ENCODE peak calls at places on chromosomes 5 and 9, in five cellular contexts. U, O, E, V and D are unnamed samples.

GRCh38 chr9:12813960-12814876 is 39.4 kb downstream of the LURAP1L start:
- DNase-seq in U (no peak), O (peak; percentile 100), E (peak; percentile 92), V (peak; percentile 99), D (peak; percentile 15)

GRCh38 chr9:121860744-121861143 is 209.3 kb downstream of the DAB2IP start:
- DNase-seq in U (no peak), O (peak; percentile 90), E (no peak), V (peak; percentile 91), D (no peak)

GRCh38 chr5:143262393-143263174 is 140.9 kb downstream of the NR3C1 start:
- DNase-seq in U (no peak), O (peak; percentile 99), E (peak; percentile 27), V (peak; percentile 92), D (no peak)

GRCh38 chr5:41754857-41755256 is 115.4 kb downstream of the OXCT1 start:
- DNase-seq in U (peak; percentile 63), O (no peak), E (no peak), V (no peak), D (no peak)

GRCh38 chr5:82858453-82859043 is 218.6 kb downstream of the TMEM167A start:
- DNase-seq in U (no peak), O (no peak), E (no peak), V (no peak), D (no peak)

GRCh38 chr9:122004589-122004988 is 88.5 kb downstream of the TTLL11 start:
- DNase-seq in U (no peak), O (no peak), E (no peak), V (no peak), D (no peak)

GRCh38 chr9:69744688-69745380 is 15.0 kb downstream of the PTAR1 start:
- DNase-seq in U (no peak), O (peak; percentile 54), E (no peak), V (no peak), D (no peak)

GRCh38 chr5:36607838-36608783 is 1.7 kb downstream of the SLC1A3 start:
- DNase-seq in U (no peak), O (no peak), E (no peak), V (peak; percentile 6), D (no peak)

GRCh38 chr5:138783976-138784375 is 30.8 kb downstream of the CTNNA1 start:
- DNase-seq in U (no peak), O (no peak), E (no peak), V (no peak), D (no peak)

GRCh38 chr5:75601996-75602395 is 9.3 kb upstream of the ANKDD1B start:
- DNase-seq in U (no peak), O (peak; percentile 97), E (no peak), V (peak; percentile 93), D (peak; percentile 44)

GRCh38 chr9:88803551-88804288 is 187.5 kb upstream of the S1PR3 start:
- DNase-seq in U (no peak), O (peak; percentile 28), E (no peak), V (no peak), D (no peak)

DNA sequence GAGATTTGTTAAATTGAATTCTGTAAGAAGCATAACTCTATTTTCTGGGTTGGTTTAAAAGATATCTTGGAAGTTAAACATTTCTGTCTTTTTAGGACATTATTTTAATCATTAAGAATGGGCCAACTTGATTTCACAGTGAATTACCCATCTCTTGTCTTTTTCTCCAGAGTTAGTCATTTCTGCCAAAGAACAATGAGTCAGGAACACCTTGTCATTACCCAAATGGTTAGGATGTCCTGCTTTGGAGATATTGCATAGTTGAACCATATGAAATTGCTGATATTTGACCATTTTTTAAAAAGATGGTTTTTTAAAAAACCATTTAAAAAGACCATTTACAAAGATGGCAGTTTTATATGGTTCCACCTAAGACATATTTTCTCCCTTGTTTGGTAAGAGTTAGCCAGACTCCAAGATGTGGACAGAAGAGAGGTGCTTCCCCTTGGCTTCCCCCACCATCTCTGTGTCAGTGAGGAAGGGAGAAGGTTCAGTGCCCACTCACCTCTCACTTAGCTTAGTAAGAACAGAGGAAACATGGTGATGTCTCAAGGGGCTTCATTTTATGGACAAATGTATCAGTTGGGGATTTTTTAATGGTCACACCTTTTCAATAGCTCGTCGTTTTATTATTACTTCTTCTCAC is 103.0 kb downstream of the PCSK1 start:
- DNase-seq in U (no peak), O (no peak), E (no peak), V (no peak), D (no peak)
- H3K4me2 ChIP-seq in U (no peak overlapping the region), O (no peak overlapping the region), E (no peak overlapping the region), V (no peak overlapping the region), D (no peak overlapping the region)

GRCh38 chr9:92598382-92598781 is 62.6 kb upstream of the ECM2 start:
- DNase-seq in U (no peak), O (no peak), E (no peak), V (no peak), D (no peak)

GRCh38 chr9:92600742-92601261 is 65.0 kb upstream of the ECM2 start:
- DNase-seq in U (no peak), O (peak; percentile 74), E (no peak), V (peak; percentile 80), D (no peak)

GRCh38 chr9:92603100-92603499 is 66.8 kb downstream of the IPPK start:
- DNase-seq in U (no peak), O (no peak), E (peak; percentile 31), V (no peak), D (no peak)

GRCh38 chr9:92603990-92604389 is 65.9 kb downstream of the IPPK start:
- DNase-seq in U (no peak), O (no peak), E (no peak), V (no peak), D (no peak)

GRCh38 chr9:92600075-92600741 is 64.4 kb upstream of the ECM2 start:
- DNase-seq in U (no peak), O (no peak), E (no peak), V (peak; percentile 35), D (no peak)
- H3K4me2 ChIP-seq in U (no peak overlapping the region), O (no peak overlapping the region), E (no peak overlapping the region), V (no peak overlapping the region), D (no peak overlapping the region)

GRCh38 chr5:23136958-23137357 is 283.8 kb upstream of the CDH12 start:
- DNase-seq in U (no peak), O (no peak), E (no peak), V (no peak), D (no peak)
- H3K4me2 ChIP-seq in U (no peak overlapping the region), O (no peak overlapping the region), E (no peak overlapping the region), V (no peak overlapping the region), D (no peak overlapping the region)

DNA sequence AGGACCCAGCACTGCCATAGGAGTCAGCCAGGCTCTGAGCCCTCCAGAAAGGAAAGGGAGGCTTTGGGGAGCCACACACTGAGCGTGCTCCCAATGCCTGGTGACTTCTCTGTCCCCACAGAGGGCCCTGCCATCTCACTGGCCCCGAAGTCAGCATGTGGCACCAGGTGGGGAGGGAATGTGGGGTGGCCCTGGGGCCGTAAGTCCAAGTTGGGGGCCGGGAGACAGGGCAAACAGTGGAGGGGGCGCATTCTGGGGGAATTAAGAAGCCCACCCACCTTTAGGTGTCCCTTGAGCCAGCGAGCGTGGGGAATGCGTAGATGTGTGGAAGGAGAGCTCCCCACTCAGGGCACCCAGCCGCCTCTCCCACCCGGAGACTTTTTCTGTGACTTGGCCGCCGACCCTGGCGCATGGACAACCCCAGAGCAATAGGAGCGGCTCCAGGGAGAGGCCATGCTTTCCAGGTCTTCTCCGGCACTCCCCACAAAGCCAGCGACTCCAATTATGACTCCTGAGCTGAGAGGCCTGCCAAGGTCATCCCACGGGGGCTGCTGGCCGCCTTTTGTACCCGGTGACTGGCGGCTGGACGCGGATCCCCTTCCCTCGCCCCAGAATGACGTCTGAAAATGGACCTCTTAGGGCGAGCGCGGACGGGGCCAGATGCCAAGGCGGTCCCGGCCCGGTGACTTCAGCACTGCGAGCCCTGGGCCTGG is 9.8 kb downstream of the IRX1 start:
- DNase-seq in U (no peak), O (no peak), E (no peak), V (no peak), D (no peak)
- H3K4me2 ChIP-seq in U (no peak overlapping the region), O (no peak overlapping the region), E (no peak overlapping the region), V (no peak overlapping the region), D (no peak overlapping the region)

GRCh38 chr9:9494334-9494733 is 1118.5 kb downstream of the PTPRD start:
- DNase-seq in U (no peak), O (no peak), E (no peak), V (no peak), D (no peak)

GRCh38 chr9:9498147-9498546 is 1114.7 kb downstream of the PTPRD start:
- DNase-seq in U (no peak), O (no peak), E (no peak), V (no peak), D (no peak)

GRCh38 chr9:9499546-9499945 is 1113.3 kb downstream of the PTPRD start:
- DNase-seq in U (no peak), O (no peak), E (no peak), V (no peak), D (no peak)

DNA sequence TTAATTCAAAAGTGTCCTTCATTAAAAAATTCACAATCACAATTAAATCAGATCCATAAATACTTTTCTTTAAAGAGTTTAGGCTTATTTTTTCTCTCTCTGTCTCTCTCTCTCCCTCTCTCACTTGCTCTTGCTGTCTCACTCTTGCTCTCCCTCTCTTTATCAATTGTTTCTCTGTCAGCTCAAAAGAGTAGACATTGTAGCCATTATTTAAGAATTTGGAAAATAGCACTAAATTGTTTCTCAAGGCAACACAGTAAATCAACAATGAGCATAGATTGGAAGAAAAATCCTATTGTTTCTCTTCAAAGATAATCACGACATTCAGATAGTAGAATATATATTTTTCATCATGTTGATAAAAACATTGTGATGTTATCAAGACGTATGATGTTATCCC is 1114.0 kb downstream of the PTPRD start:
- DNase-seq in U (no peak), O (no peak), E (no peak), V (no peak), D (no peak)
- H3K4me2 ChIP-seq in U (no peak overlapping the region), O (no peak overlapping the region), E (no peak overlapping the region), V (no peak overlapping the region), D (no peak overlapping the region)

GRCh38 chr9:123616707-123617106 is 260.7 kb downstream of the CRB2 start:
- DNase-seq in U (no peak), O (no peak), E (no peak), V (no peak), D (peak; percentile 26)

GRCh38 chr9:123617286-123617685 is 261.3 kb downstream of the CRB2 start:
- DNase-seq in U (no peak), O (no peak), E (no peak), V (no peak), D (no peak)

GRCh38 chr9:123615381-123615780 is 259.4 kb downstream of the CRB2 start:
- DNase-seq in U (no peak), O (no peak), E (no peak), V (no peak), D (peak; percentile 68)

GRCh38 chr9:123617952-123618678 is 262.1 kb downstream of the CRB2 start:
- DNase-seq in U (no peak), O (no peak), E (no peak), V (no peak), D (no peak)

GRCh38 chr9:123614503-123615258 is 258.7 kb downstream of the CRB2 start:
- DNase-seq in U (no peak), O (no peak), E (no peak), V (peak; percentile 25), D (peak; percentile 31)
- H3K4me2 ChIP-seq in U (no peak overlapping the region), O (no peak overlapping the region), E (no peak overlapping the region), V (no peak overlapping the region), D (no peak overlapping the region)

GRCh38 chr5:73232266-73233041 is 59.5 kb downstream of the TMEM174 start:
- DNase-seq in U (no peak), O (no peak), E (no peak), V (no peak), D (peak; percentile 43)
- H3K4me2 ChIP-seq in U (no peak overlapping the region), O (peak overlapping the region; percentile 28), E (no peak overlapping the region), V (no peak overlapping the region), D (peak overlapping the region; percentile 25)